ENCODE peak calls at places on chromosomes 4 and X, in four cellular contexts. K is foreskin fibroblast, B is lower lobe of right lung, N is HFF-Myc. S is an unnamed sample.
A peak's percentile ranks its signal among the peaks of the same experiment; 100 is the strongest.

GRCh38 chr4:7295917-7296660 is 103.8 kb downstream of the SORCS2 start:
- DNase-seq in K (peak; percentile 5), B (no peak), N (no peak), S (no peak)

GRCh38 chrX:68261060-68261672 is 172.1 kb downstream of the OPHN1 start:
- DNase-seq in N (no peak), K (peak; percentile 3), B (no peak), S (no peak)

GRCh38 chrX:118226060-118226428 is 109.4 kb upstream of the KLHL13 start:
- DNase-seq in B (no peak), K (no peak), N (no peak), S (no peak)

GRCh38 chr4:17512973-17513665 is 1.2 kb upstream of the QDPR start:
- DNase-seq in K (no peak), N (no peak), B (no peak), S (no peak)

GRCh38 chr4:180999217-180999616 is 1244.0 kb upstream of the TENM3 start:
- DNase-seq in N (no peak), K (no peak), B (no peak), S (no peak)

GRCh38 chrX:131828482-131828881 is 194.6 kb upstream of the STK26 start:
- DNase-seq in K (no peak), B (no peak), N (no peak), S (no peak)

GRCh38 chrX:135411893-135412292 is 9.9 kb upstream of the SMIM10L2A start:
- DNase-seq in B (no peak), K (peak; percentile 35), N (no peak), S (no peak)

GRCh38 chr4:185587444-185588161 is 52.3 kb upstream of the PDLIM3 start:
- DNase-seq in N (no peak), B (no peak), K (no peak), S (no peak)

GRCh38 chr4:147547314-147548056 is 66.6 kb downstream of the EDNRA start:
- DNase-seq in N (peak; percentile 31), B (no peak), K (peak; percentile 63), S (no peak)

GRCh38 chrX:99271641-99272040 is 1138.4 kb downstream of the PCDH19 start:
- DNase-seq in K (no peak), N (no peak), B (no peak), S (no peak)

GRCh38 chr4:140943887-140944515 is 187.8 kb upstream of the TBC1D9 start:
- DNase-seq in K (no peak), N (no peak), B (no peak), S (no peak)

GRCh38 chrX:39930777-39931553 is 166.8 kb downstream of the BCOR start:
- DNase-seq in B (no peak), K (no peak), N (no peak), S (no peak)

GRCh38 chrX:24002167-24002566 is 24.8 kb downstream of the KLHL15 start:
- DNase-seq in N (no peak), K (no peak), B (no peak), S (no peak)

GRCh38 chr4:97987019-97987648 is 156.1 kb downstream of the STPG2 start:
- DNase-seq in K (no peak), B (no peak), N (no peak), S (no peak)

GRCh38 chr4:139210486-139210885 is 33.5 kb upstream of the ELF2 start:
- DNase-seq in B (no peak), N (no peak), K (no peak), S (no peak)

GRCh38 chr4:104901438-104901837 is 245.2 kb upstream of the TET2 start:
- DNase-seq in K (no peak), B (no peak), N (no peak), S (no peak)

GRCh38 chrX:49988128-49988527 is 65.7 kb downstream of the CLCN5 start:
- DNase-seq in N (no peak), B (no peak), K (no peak), S (no peak)

GRCh38 chrX:106585478-106585877 is 26.3 kb upstream of the RADX start:
- DNase-seq in B (no peak), N (no peak), K (no peak), S (no peak)

GRCh38 chrX:118100091-118100490 is 16.5 kb downstream of the KLHL13 start:
- DNase-seq in N (no peak), K (no peak), B (no peak), S (no peak)

GRCh38 chr4:127256500-127256899 is 376.3 kb upstream of the INTU start:
- DNase-seq in N (no peak), B (no peak), K (no peak), S (no peak)

GRCh38 chrX:39855748-39856129 is 242.0 kb downstream of the BCOR start:
- DNase-seq in K (no peak), B (no peak), N (no peak), S (no peak)

GRCh38 chr4:180947421-180947820 is 1295.8 kb upstream of the TENM3 start:
- DNase-seq in K (no peak), B (no peak), N (no peak), S (peak; percentile 34)

GRCh38 chr4:149784018-149784417 is 31.6 kb downstream of the IQCM start:
- DNase-seq in B (no peak), N (no peak), K (no peak), S (no peak)

GRCh38 chr4:7435411-7436095 is 823 bp upstream of the PSAPL1 start:
- DNase-seq in N (no peak), K (no peak), B (no peak), S (no peak)

GRCh38 chr4:48665555-48666186 is 114.4 kb downstream of the FRYL start:
- DNase-seq in N (no peak), K (no peak), B (no peak), S (no peak)

GRCh38 chrX:16665089-16665488 is 15.1 kb downstream of the S100G start:
- DNase-seq in K (peak; percentile 43), N (peak; percentile 55), B (no peak), S (no peak)

DNA sequence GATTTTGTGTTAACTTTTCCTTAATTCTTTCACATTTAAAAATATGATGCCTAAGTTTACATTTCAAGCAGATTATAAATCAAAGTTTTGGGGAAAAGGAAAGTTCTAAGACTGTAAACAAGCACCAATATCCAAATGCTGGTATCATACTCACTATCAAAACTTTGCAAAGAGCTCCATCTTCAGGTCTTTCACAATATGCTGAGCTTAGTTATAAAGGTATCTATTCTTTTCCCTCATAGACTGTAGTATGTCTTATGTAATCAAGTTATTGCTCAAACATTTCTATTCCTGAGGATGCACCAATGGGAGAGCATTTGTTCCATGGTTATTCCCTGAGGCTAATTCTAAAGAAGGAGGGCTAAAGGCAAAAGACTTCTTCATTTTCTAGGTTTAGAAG is 207.9 kb upstream of the FAM241A start:
- DNase-seq in B (no peak), K (no peak), N (no peak), S (peak; percentile 14)
- TF ChIP-seq CTCF in B (no peak), K (peak; percentile 38), N (peak; percentile 19), S (peak; percentile 28)

GRCh38 chr4:76895619-76896018 is 2.3 kb downstream of the SOWAHB start:
- DNase-seq in N (no peak), B (no peak), K (no peak), S (no peak)

GRCh38 chr4:76894537-76894936 is 3.4 kb downstream of the SOWAHB start:
- DNase-seq in K (no peak), N (no peak), B (no peak), S (no peak)

GRCh38 chr4:76896731-76897521 is 1.0 kb downstream of the SOWAHB start:
- DNase-seq in B (peak; percentile 65), N (no peak), K (peak; percentile 14), S (no peak)

GRCh38 chr4:76897522-76898384 is at the start of gene SOWAHB:
- DNase-seq in K (no peak), N (no peak), B (peak; percentile 89), S (no peak)

DNA sequence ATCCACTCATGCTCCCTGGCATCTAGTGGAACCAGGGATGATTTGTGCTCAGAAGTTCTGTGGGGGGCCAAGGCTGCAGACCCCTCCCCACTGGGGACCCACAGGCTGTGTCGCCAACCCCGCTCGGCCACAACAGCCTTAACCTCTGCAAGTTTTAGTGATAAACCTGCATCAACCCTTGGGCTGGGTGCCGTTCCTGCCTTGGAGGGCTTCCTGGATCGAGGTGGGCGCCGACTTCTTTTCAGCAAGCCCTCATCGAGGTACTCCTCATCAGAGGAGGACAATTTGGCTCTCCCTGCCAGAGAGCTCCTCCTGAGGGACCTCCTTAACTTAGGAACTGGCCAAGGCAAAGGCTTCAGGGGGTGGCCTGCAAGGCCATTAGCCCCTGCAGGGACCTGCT is 1.9 kb downstream of the SOWAHB start:
- DNase-seq in N (no peak), B (no peak), K (no peak), S (no peak)
- H3K4me3 ChIP-seq in N (no peak overlapping the region), B (no peak overlapping the region), K (no peak overlapping the region), S (no peak overlapping the region)

GRCh38 chr4:73615613-73616012 is 4.6 kb downstream of the RASSF6 start:
- DNase-seq in N (no peak), K (no peak), B (no peak), S (no peak)
- TF ChIP-seq CTCF in N (no peak), K (no peak), B (no peak), S (no peak)

DNA sequence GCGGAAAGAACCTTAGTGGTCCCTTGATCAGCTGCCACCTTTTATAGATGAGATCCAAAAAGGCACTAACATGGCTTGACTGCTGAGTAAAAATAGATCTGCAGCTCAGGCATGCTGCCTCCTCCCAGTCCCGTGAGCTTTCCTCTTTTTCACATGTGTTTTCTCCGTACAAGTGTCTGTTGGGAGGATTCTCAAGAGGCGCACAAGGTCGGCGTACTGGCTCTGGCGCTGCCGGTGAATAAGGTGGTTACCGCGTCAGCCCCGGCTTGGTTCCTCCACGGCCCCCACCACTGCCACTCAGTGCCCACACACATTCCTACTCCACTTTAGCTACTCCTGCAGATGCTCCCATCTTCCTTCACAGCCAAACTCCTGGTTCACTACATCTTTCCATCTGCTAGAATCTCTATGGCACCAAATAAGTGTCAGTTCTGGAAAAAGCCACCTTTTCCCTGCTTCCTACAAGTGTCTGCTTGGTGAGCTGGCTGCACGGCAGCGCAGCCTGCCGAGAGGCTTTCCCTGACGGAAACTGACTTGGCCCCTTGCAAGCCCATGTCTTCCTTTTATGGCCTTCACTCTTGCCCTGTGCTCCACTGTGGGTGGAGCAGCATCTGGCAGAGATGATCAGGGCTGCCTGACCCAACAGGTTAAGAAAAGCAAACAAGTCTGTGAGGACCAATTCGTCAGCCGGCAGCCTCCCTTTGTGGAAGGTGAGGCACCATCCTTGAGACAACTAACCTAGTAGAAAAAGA is 99.8 kb downstream of the KLHL8 start:
- DNase-seq in B (no peak), N (no peak), K (no peak), S (no peak)
- H3K4me3 ChIP-seq in B (no peak overlapping the region), N (no peak overlapping the region), K (no peak overlapping the region), S (no peak overlapping the region)

GRCh38 chr4:932713-933070 is 432 bp downstream of the TMEM175 start:
- DNase-seq in K (no peak), N (no peak), B (no peak), S (no peak)
- TF ChIP-seq CTCF in K (no peak), N (no peak), B (no peak), S (no peak)

DNA sequence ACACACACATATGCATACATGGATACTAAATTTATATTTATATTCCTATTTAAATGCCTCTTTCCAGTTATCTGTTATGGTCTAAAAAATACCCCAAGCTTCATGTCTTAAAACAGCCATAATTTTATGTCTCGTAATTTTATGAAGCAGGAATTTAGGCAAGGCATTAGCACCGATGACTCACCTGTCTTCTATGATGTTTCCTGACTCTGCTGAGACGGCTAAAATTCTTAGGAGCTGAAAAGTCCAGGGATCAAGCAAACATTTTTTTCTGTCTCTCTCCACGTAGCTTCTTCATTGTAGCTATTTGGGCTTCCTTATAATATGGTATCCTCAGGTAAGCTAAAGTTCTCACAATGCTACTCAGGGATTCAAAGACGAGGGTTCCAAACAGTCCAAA is 930.3 kb downstream of the STIM2 start:
- DNase-seq in K (no peak), N (no peak), B (no peak), S (no peak)
- H3K4me3 ChIP-seq in K (no peak overlapping the region), N (no peak overlapping the region), B (no peak overlapping the region), S (no peak overlapping the region)

GRCh38 chr4:10002278-10002677 is 19.0 kb downstream of the SLC2A9 start:
- DNase-seq in N (no peak), B (no peak), K (no peak), S (no peak)
- TF ChIP-seq CTCF in N (no peak), B (no peak), K (no peak), S (no peak)

S was measured in AG09309.